ENCODE peak calls at places on chromosomes 2 and 18, in eight cellular contexts. U, X, V, R, E, L, I and Z are unnamed samples.

GRCh38 chr18:13305326-13305725 is 86.8 kb downstream of the LDLRAD4 start:
- DNase-seq in U (no peak), X (no peak), V (no peak), R (no peak), E (no peak), L (no peak), I (no peak), Z (no peak)

GRCh38 chr2:104969564-104969963 is 68.3 kb upstream of the MRPS9 start:
- DNase-seq in U (no peak), X (no peak), V (no peak), R (no peak), E (peak), L (no peak), I (no peak), Z (no peak)

GRCh38 chr2:37635359-37636208 is 35.9 kb downstream of the CDC42EP3 start:
- DNase-seq in U (no peak), X (no peak), V (peak), R (no peak), E (peak), L (no peak), I (no peak), Z (peak)

GRCh38 chr2:65686928-65687521 is 254.6 kb upstream of the SPRED2 start:
- DNase-seq in U (no peak), X (no peak), V (no peak), R (no peak), E (no peak), L (no peak), I (no peak), Z (no peak)

GRCh38 chr18:45637546-45638327 is 22.5 kb downstream of the SLC14A2 start:
- DNase-seq in U (no peak), X (no peak), V (no peak), R (no peak), E (no peak), L (no peak), I (no peak), Z (no peak)

GRCh38 chr2:191696001-191696400 is 18.1 kb downstream of the NABP1 start:
- DNase-seq in U (peak), X (no peak), V (peak), R (peak), E (peak), L (no peak), I (peak), Z (peak)

GRCh38 chr18:9737814-9738160 is 29.7 kb downstream of the RAB31 start:
- DNase-seq in U (no peak), X (no peak), V (peak), R (peak), E (no peak), L (peak), I (no peak), Z (no peak)

GRCh38 chr18:52131845-52132244 is 208.2 kb upstream of the DCC start:
- DNase-seq in U (no peak), X (no peak), V (no peak), R (no peak), E (no peak), L (no peak), I (no peak), Z (no peak)

GRCh38 chr2:127454595-127455565 is 36.7 kb downstream of the PROC start:
- DNase-seq in U (no peak), X (no peak), V (no peak), R (peak), E (no peak), L (no peak), I (no peak), Z (no peak)

GRCh38 chr18:43481069-43481468 is 203.8 kb upstream of the SYT4 start:
- DNase-seq in U (no peak), X (no peak), V (no peak), R (no peak), E (no peak), L (no peak), I (no peak), Z (no peak)

GRCh38 chr18:54284967-54285785 is 15.9 kb downstream of the POLI start:
- DNase-seq in U (peak), X (peak), V (peak), R (no peak), E (peak), L (peak), I (peak), Z (peak)
- H3K4me3 ChIP-seq in U (no peak), X (no peak), V (no peak), R (no peak), E (no peak), L (no peak), I (no peak), Z (no peak)

GRCh38 chr18:55477537-55478300 is 110.3 kb downstream of the TCF4 start:
- DNase-seq in U (peak), X (no peak), V (peak), R (peak), E (peak), L (no peak), I (no peak), Z (no peak)
- TF ChIP-seq CTCF in U (peak), X (peak), V (peak), R (no peak), E (peak), L (no peak), I (peak), Z (peak)

DNA sequence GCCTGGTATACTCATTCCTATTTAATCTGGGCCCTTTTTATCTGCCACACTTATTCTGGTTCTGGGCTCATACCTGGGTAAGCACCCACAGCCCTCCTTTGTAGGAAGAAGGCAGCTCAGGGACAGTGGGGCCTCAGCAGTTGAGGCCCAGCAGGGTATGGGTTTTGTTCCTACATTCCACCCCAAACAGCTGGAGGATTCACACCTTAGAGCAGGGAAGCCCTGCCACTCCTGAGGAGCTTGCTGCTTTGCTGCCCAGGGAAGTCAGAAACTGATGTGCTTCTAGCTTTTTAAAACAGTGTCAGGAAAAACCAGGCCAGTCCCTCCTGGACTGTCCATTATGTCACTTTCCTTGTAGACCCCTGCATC is 1.2 kb upstream of the LBX2 start:
- DNase-seq in U (no peak), X (no peak), V (no peak), R (no peak), E (no peak), L (no peak), I (no peak), Z (no peak)
- H3K4me3 ChIP-seq in U (no peak), X (no peak), V (no peak), R (no peak), E (no peak), L (no peak), I (no peak), Z (no peak)

DNA sequence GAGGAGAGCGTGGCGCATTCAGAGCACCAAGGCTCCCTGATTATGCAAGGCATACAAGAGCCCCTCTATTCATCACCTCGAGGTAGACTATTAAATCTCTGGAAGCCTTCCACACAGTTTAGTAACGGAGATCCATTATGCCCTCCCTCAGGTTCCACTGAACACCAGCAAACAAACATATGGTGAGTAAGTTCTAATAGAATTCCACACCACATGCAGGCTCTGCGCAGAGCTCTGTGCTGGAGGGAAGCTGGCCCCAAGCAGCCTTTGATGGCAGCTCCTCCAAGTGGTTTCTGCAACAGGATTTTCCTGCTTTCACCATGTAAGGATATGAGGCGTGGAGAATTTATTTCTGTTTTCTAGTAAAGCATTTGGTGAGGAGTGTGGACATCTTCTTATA is 238.6 kb downstream of the C1D start:
- DNase-seq in U (no peak), X (no peak), V (peak), R (no peak), E (peak), L (no peak), I (peak), Z (no peak)
- TF ChIP-seq CTCF in U (no peak), X (no peak), V (peak), R (no peak), E (no peak), L (no peak), I (peak), Z (no peak)

GRCh38 chr2:8457092-8457481 is 224.8 kb upstream of the ID2 start:
- DNase-seq in U (no peak), X (no peak), V (no peak), R (peak), E (no peak), L (no peak), I (no peak), Z (no peak)

GRCh38 chr2:8454797-8455196 is 227.1 kb upstream of the ID2 start:
- DNase-seq in U (no peak), X (no peak), V (no peak), R (no peak), E (no peak), L (no peak), I (no peak), Z (no peak)

GRCh38 chr2:8457620-8458255 is 224.1 kb upstream of the ID2 start:
- DNase-seq in U (no peak), X (no peak), V (no peak), R (peak), E (no peak), L (no peak), I (no peak), Z (no peak)

GRCh38 chr2:8455236-8456148 is 226.4 kb upstream of the ID2 start:
- DNase-seq in U (no peak), X (peak), V (no peak), R (no peak), E (no peak), L (peak), I (no peak), Z (no peak)

DNA sequence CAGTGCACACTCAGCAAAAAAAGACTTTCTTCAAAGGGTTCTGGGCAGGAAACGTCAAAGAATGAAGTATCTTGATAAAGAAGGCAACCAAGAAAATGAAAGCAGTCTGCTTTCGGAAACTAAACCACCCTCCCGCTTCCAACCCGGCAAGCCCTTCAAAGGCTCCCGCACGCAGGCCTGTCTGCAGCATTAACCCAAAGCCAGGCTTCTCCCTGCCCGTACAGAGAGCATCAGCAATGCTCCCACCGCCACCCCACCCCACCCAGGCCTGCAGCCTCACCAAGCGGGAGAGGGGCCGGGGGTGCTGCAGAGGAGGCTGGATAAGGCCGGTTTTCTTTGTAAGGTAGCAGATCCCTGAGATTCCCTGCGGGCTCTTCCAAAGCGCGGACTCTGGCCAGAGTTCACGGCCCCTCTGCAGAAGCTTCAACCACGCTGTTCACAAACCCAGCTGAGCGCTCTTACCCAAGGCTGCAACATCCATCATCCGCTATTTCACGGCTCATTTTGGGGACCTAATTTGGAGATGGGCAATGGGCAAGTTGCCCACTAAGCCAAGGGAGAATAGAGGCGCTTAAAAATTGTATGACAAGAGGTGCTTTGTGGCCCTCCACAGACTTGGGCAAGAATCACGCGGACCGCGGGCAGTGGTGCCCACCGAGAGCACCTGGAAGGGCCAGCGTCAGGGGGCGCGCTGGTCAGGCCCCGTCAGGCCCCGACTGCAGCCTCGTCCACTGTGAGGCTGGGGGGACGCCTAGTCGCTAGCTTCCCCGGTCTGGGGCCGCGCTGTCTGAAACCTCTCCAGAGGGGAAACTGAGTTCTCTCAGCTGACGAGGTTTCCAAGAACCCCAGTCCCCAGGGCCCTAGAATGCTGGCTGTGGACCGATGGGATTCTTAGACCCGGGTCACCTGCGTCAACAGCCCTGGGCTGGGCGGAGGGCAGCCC is 225.4 kb upstream of the ID2 start:
- DNase-seq in U (no peak), X (no peak), V (no peak), R (no peak), E (no peak), L (no peak), I (no peak), Z (no peak)
- H3K4me3 ChIP-seq in U (no peak), X (peak), V (no peak), R (no peak), E (no peak), L (no peak), I (no peak), Z (no peak)

DNA sequence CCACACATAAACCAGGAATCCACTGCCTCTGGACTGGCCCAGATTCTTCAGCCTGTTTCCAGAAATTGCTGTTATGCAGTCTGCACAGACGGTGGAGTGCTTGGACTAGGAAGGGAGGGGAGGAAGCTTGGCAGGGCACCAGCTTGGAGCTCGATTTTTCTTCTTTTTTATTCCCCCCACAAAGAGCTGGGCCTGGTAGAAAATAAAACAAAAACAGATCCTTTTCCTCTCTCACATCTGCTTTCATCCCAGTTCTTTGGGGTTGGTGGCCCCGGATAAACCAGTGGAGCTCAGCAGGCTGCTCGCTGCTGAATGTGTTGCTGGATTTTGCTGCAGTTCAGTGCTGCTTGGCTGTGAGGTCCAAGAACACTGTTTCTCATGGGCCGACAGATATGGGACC is 16.0 kb downstream of the LRRTM1 start:
- DNase-seq in U (no peak), X (no peak), V (no peak), R (no peak), E (no peak), L (peak), I (no peak), Z (no peak)
- TF ChIP-seq CTCF in U (no peak), X (peak), V (no peak), R (no peak), E (no peak), L (peak), I (no peak), Z (peak)

DNA sequence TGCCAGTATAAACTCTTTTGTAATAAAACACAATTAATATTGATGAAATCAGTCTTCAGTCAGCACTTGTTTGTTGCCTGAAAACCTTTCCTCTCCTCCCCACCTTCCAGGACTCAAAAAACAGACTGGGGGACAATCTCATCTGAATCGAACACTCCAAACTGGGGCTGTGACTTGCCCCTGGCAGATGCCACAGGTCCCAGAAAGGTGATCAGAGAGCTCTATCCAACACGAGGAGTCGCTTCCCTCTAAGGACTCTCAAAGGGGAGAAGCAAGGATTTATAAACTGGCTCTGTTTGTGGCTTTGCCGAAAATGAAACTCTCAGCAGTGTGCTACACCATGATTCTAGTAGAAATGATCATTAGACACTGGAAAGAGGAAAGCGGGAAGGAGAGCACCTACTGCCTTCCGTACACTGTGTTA is 199.2 kb downstream of the TGIF1 start:
- DNase-seq in U (no peak), X (no peak), V (no peak), R (no peak), E (no peak), L (no peak), I (no peak), Z (no peak)
- H3K4me3 ChIP-seq in U (no peak), X (no peak), V (no peak), R (no peak), E (no peak), L (no peak), I (no peak), Z (no peak)

GRCh38 chr2:79235135-79235534 is 75.6 kb upstream of the REG3A start:
- DNase-seq in U (no peak), X (no peak), V (no peak), R (no peak), E (no peak), L (no peak), I (no peak), Z (no peak)
- TF ChIP-seq CTCF in U (no peak), X (no peak), V (no peak), R (no peak), E (no peak), L (no peak), I (no peak), Z (no peak)